ENCODE peak calls at places on chromosome 7, in five cellular contexts. One of them, this sample, is unnamed.
A peak's percentile ranks its signal among the peaks of the same experiment; 100 is the strongest.

GRCh38 chr7:1851731-1852531 is 181.9 kb downstream of the ELFN1 start:
- DNase-seq in H9: no peak
- DNase-seq in IMR-90: no peak
- DNase-seq in neuronal stem cell: no peak
- DNase-seq in mesenchymal stem cell: no peak
- DNase-seq in this sample: no peak

GRCh38 chr7:54712777-54713176 is 46.2 kb downstream of the SEC61G start:
- DNase-seq in H9: no peak
- DNase-seq in neuronal stem cell: no peak
- DNase-seq in IMR-90: no peak
- DNase-seq in mesenchymal stem cell: no peak
- DNase-seq in this sample: no peak

GRCh38 chr7:1922071-1922869 is 252.2 kb downstream of the ELFN1 start:
- DNase-seq in mesenchymal stem cell: no peak
- DNase-seq in IMR-90: peak; percentile 17
- DNase-seq in H9: no peak
- DNase-seq in neuronal stem cell: no peak
- DNase-seq in this sample: no peak

GRCh38 chr7:150399421-150399820 is 20.3 kb downstream of the ZNF775 start:
- DNase-seq in neuronal stem cell: no peak
- DNase-seq in H9: no peak
- DNase-seq in IMR-90: no peak
- DNase-seq in mesenchymal stem cell: no peak
- DNase-seq in this sample: no peak

GRCh38 chr7:55441002-55441401 is 75.9 kb downstream of the LANCL2 start:
- DNase-seq in H9: no peak
- DNase-seq in IMR-90: no peak
- DNase-seq in neuronal stem cell: no peak
- DNase-seq in mesenchymal stem cell: no peak
- DNase-seq in this sample: no peak

GRCh38 chr7:45574521-45575500 is 643 bp downstream of the ADCY1 start:
- DNase-seq in neuronal stem cell: peak; percentile 57
- DNase-seq in IMR-90: peak; percentile 49
- DNase-seq in H9: peak; percentile 57
- DNase-seq in mesenchymal stem cell: peak; percentile 64
- DNase-seq in this sample: peak; percentile 58

GRCh38 chr7:128080169-128080568 is 48.9 kb upstream of the LRRC4 start:
- DNase-seq in H9: no peak
- DNase-seq in neuronal stem cell: no peak
- DNase-seq in IMR-90: no peak
- DNase-seq in mesenchymal stem cell: no peak
- DNase-seq in this sample: no peak

GRCh38 chr7:105325225-105325904 is 63.4 kb downstream of the SRPK2 start:
- DNase-seq in H9: no peak
- DNase-seq in neuronal stem cell: no peak
- DNase-seq in IMR-90: no peak
- DNase-seq in mesenchymal stem cell: no peak
- DNase-seq in this sample: no peak

GRCh38 chr7:41135511-41135910 is 567.4 kb downstream of the INHBA start:
- DNase-seq in neuronal stem cell: no peak
- DNase-seq in mesenchymal stem cell: no peak
- DNase-seq in IMR-90: no peak
- DNase-seq in H9: no peak
- DNase-seq in this sample: no peak

GRCh38 chr7:107993879-107994278 is 9.1 kb downstream of the LAMB1 start:
- DNase-seq in neuronal stem cell: no peak
- DNase-seq in H9: no peak
- DNase-seq in IMR-90: peak; percentile 46
- DNase-seq in mesenchymal stem cell: no peak
- DNase-seq in this sample: no peak

GRCh38 chr7:80821781-80822180 is 97.1 kb downstream of the SEMA3C start:
- DNase-seq in IMR-90: no peak
- DNase-seq in mesenchymal stem cell: no peak
- DNase-seq in H9: no peak
- DNase-seq in neuronal stem cell: no peak
- DNase-seq in this sample: no peak

GRCh38 chr7:46385662-46386309 is 464.7 kb upstream of the IGFBP3 start:
- DNase-seq in H9: no peak
- DNase-seq in IMR-90: peak; percentile 96
- DNase-seq in neuronal stem cell: no peak
- DNase-seq in mesenchymal stem cell: peak; percentile 77
- DNase-seq in this sample: no peak

GRCh38 chr7:543790-544527 is 24.3 kb upstream of the PDGFA start:
- DNase-seq in neuronal stem cell: no peak
- DNase-seq in H9: no peak
- DNase-seq in mesenchymal stem cell: no peak
- DNase-seq in IMR-90: peak; percentile 13
- DNase-seq in this sample: no peak
- H3K4ac ChIP-seq in neuronal stem cell: no peak overlapping the region
- H3K4ac ChIP-seq in H9: no peak overlapping the region
- H3K4ac ChIP-seq in mesenchymal stem cell: peak overlapping the region; percentile 29
- H3K4ac ChIP-seq in IMR-90: peak overlapping the region; percentile 99
- H3K4ac ChIP-seq in this sample: no peak overlapping the region

GRCh38 chr7:38975944-38976392 is 1.7 kb upstream of the POU6F2 start:
- DNase-seq in mesenchymal stem cell: no peak
- DNase-seq in neuronal stem cell: peak; percentile 51
- DNase-seq in H9: peak; percentile 76
- DNase-seq in IMR-90: no peak
- DNase-seq in this sample: no peak

GRCh38 chr7:38973760-38974159 is 3.9 kb upstream of the POU6F2 start:
- DNase-seq in IMR-90: no peak
- DNase-seq in H9: no peak
- DNase-seq in mesenchymal stem cell: no peak
- DNase-seq in neuronal stem cell: no peak
- DNase-seq in this sample: no peak

GRCh38 chr7:38977658-38978057 is at the start of gene POU6F2:
- DNase-seq in mesenchymal stem cell: no peak
- DNase-seq in neuronal stem cell: no peak
- DNase-seq in IMR-90: no peak
- DNase-seq in H9: no peak
- DNase-seq in this sample: no peak

DNA sequence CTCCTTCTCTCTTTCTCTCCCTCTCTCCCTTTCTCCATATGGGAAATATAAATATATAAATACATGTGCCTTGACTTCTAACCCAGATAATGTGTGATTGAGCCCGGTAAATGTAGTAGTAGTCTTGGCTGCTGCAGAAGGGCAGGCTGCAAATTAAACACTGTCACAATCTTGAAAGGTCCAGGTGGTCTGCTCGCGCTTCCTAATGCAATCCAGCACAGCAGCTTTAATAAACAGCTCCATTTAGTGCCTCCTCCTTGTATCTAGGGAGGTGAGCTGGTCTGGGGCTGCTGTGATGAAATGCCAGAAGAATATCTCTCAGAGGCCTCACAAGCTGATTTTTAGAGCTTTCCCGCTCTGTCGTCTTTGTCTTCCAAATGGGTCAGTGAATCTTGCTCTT is 765 bp downstream of the POU6F2 start:
- DNase-seq in neuronal stem cell: no peak
- DNase-seq in mesenchymal stem cell: no peak
- DNase-seq in H9: no peak
- DNase-seq in IMR-90: no peak
- DNase-seq in this sample: no peak
- H3K18ac ChIP-seq in neuronal stem cell: no peak overlapping the region
- H3K18ac ChIP-seq in mesenchymal stem cell: no peak overlapping the region
- H3K18ac ChIP-seq in H9: no peak overlapping the region
- H3K18ac ChIP-seq in IMR-90: no peak overlapping the region
- H3K18ac ChIP-seq in this sample: no peak overlapping the region

GRCh38 chr7:78074713-78075112 is 276.1 kb downstream of the PHTF2 start:
- DNase-seq in IMR-90: no peak
- DNase-seq in H9: no peak
- DNase-seq in neuronal stem cell: no peak
- DNase-seq in mesenchymal stem cell: peak; percentile 10
- DNase-seq in this sample: no peak
- H3K4ac ChIP-seq in IMR-90: no peak overlapping the region
- H3K4ac ChIP-seq in H9: no peak overlapping the region
- H3K4ac ChIP-seq in neuronal stem cell: no peak overlapping the region
- H3K4ac ChIP-seq in mesenchymal stem cell: no peak overlapping the region
- H3K4ac ChIP-seq in this sample: no peak overlapping the region

GRCh38 chr7:114823290-114823689 is 98.6 kb upstream of the MDFIC start:
- DNase-seq in mesenchymal stem cell: no peak
- DNase-seq in H9: peak; percentile 49
- DNase-seq in neuronal stem cell: no peak
- DNase-seq in IMR-90: peak; percentile 5
- DNase-seq in this sample: no peak

GRCh38 chr7:114822131-114822530 is 99.8 kb upstream of the MDFIC start:
- DNase-seq in neuronal stem cell: no peak
- DNase-seq in IMR-90: no peak
- DNase-seq in H9: no peak
- DNase-seq in mesenchymal stem cell: no peak
- DNase-seq in this sample: no peak

GRCh38 chr7:114822844-114823243 is 99.0 kb upstream of the MDFIC start:
- DNase-seq in IMR-90: no peak
- DNase-seq in mesenchymal stem cell: no peak
- DNase-seq in neuronal stem cell: no peak
- DNase-seq in H9: no peak
- DNase-seq in this sample: no peak

GRCh38 chr7:114820993-114821945 is 100.6 kb upstream of the MDFIC start:
- DNase-seq in mesenchymal stem cell: peak; percentile 26
- DNase-seq in H9: no peak
- DNase-seq in neuronal stem cell: no peak
- DNase-seq in IMR-90: peak; percentile 19
- DNase-seq in this sample: no peak

GRCh38 chr7:114825423-114825951 is 96.4 kb upstream of the MDFIC start:
- DNase-seq in IMR-90: no peak
- DNase-seq in mesenchymal stem cell: no peak
- DNase-seq in neuronal stem cell: no peak
- DNase-seq in H9: peak; percentile 71
- DNase-seq in this sample: no peak
- H3K18ac ChIP-seq in IMR-90: no peak overlapping the region
- H3K18ac ChIP-seq in mesenchymal stem cell: no peak overlapping the region
- H3K18ac ChIP-seq in neuronal stem cell: no peak overlapping the region
- H3K18ac ChIP-seq in H9: no peak overlapping the region
- H3K18ac ChIP-seq in this sample: no peak overlapping the region

GRCh38 chr7:27244488-27245123 is 2.0 kb downstream of the EVX1 start:
- DNase-seq in H9: peak; percentile 36
- DNase-seq in IMR-90: no peak
- DNase-seq in neuronal stem cell: no peak
- DNase-seq in mesenchymal stem cell: no peak
- DNase-seq in this sample: no peak

GRCh38 chr7:27247000-27247399 is 4.4 kb downstream of the EVX1 start:
- DNase-seq in H9: no peak
- DNase-seq in mesenchymal stem cell: no peak
- DNase-seq in IMR-90: no peak
- DNase-seq in neuronal stem cell: no peak
- DNase-seq in this sample: no peak

GRCh38 chr7:27245798-27246691 is 3.4 kb downstream of the EVX1 start:
- DNase-seq in IMR-90: no peak
- DNase-seq in neuronal stem cell: no peak
- DNase-seq in mesenchymal stem cell: no peak
- DNase-seq in H9: peak; percentile 73
- DNase-seq in this sample: no peak

GRCh38 chr7:27243340-27244163 is 950 bp downstream of the EVX1 start:
- DNase-seq in H9: peak; percentile 70
- DNase-seq in mesenchymal stem cell: no peak
- DNase-seq in neuronal stem cell: no peak
- DNase-seq in IMR-90: no peak
- DNase-seq in this sample: no peak

GRCh38 chr7:27245124-27245797 is 2.7 kb downstream of the EVX1 start:
- DNase-seq in IMR-90: no peak
- DNase-seq in neuronal stem cell: no peak
- DNase-seq in H9: peak; percentile 40
- DNase-seq in mesenchymal stem cell: no peak
- DNase-seq in this sample: no peak
- H3K4ac ChIP-seq in IMR-90: no peak overlapping the region
- H3K4ac ChIP-seq in neuronal stem cell: no peak overlapping the region
- H3K4ac ChIP-seq in H9: no peak overlapping the region
- H3K4ac ChIP-seq in mesenchymal stem cell: no peak overlapping the region
- H3K4ac ChIP-seq in this sample: no peak overlapping the region

This sample was measured in trophoblast cell.